ENCODE peak calls at places on chromosomes 11 and 22, in four cellular contexts. B, H, P and Y are unnamed samples.
A peak's percentile ranks its signal among the peaks of the same experiment; 100 is the strongest.

GRCh38 chr22:36435516-36436415 is 45.7 kb downstream of the TXN2 start:
- DNase-seq in P (no peak), H (peak; percentile 58), B (no peak), Y (no peak)

GRCh38 chr22:50252081-50253045 is 1.3 kb upstream of the HDAC10 start:
- DNase-seq in H (peak; percentile 81), B (no peak), P (no peak), Y (peak; percentile 83)

GRCh38 chr11:62680825-62681240 is 2.0 kb upstream of the UBXN1 start:
- DNase-seq in P (no peak), H (no peak), B (peak; percentile 81), Y (peak; percentile 71)

GRCh38 chr22:36405671-36406070 is 17.9 kb upstream of the MYH9 start:
- DNase-seq in H (no peak), B (no peak), P (no peak), Y (no peak)

GRCh38 chr22:17131686-17132085 is 10.5 kb upstream of the TMEM121B start:
- DNase-seq in B (no peak), H (peak; percentile 66), P (peak; percentile 17), Y (no peak)

GRCh38 chr11:37320921-37321320 is 722.9 kb upstream of the RAG2 start:
- DNase-seq in H (no peak), P (no peak), B (no peak), Y (no peak)

GRCh38 chr11:1570896-1571759 is 943 bp downstream of the DUSP8 start:
- DNase-seq in B (no peak), P (no peak), H (no peak), Y (peak; percentile 82)

GRCh38 chr11:121356357-121356756 is 63.8 kb downstream of the SC5D start:
- DNase-seq in B (no peak), P (no peak), H (no peak), Y (no peak)

GRCh38 chr11:10597877-10598341 is 29.4 kb upstream of the LYVE1 start:
- DNase-seq in B (peak; percentile 17), P (no peak), H (no peak), Y (no peak)

GRCh38 chr11:629237-629583 is 2.2 kb upstream of the SCT start:
- DNase-seq in H (peak; percentile 16), B (no peak), P (no peak), Y (no peak)

GRCh38 chr22:41146573-41146972 is 54.2 kb downstream of the EP300 start:
- DNase-seq in H (no peak), B (no peak), P (no peak), Y (no peak)

GRCh38 chr11:88338223-88338661 is 706 bp upstream of the CTSC start:
- DNase-seq in B (peak; percentile 64), H (no peak), P (no peak), Y (peak; percentile 35)

GRCh38 chr11:134360050-134360835 is 28.5 kb downstream of the GLB1L2 start:
- DNase-seq in H (peak; percentile 96), B (peak; percentile 87), P (peak; percentile 91), Y (peak; percentile 98)

GRCh38 chr11:17976651-17977050 is 36.2 kb downstream of the SERGEF start:
- DNase-seq in H (no peak), P (no peak), B (no peak), Y (no peak)

GRCh38 chr11:3381794-3382193 is 2.8 kb upstream of the ZNF195 start:
- DNase-seq in H (no peak), P (no peak), B (no peak), Y (no peak)

GRCh38 chr22:48783821-48784266 is 1043.8 kb downstream of the BRD1 start:
- DNase-seq in P (no peak), B (no peak), H (no peak), Y (no peak)

GRCh38 chr22:48782326-48782725 is 1045.3 kb downstream of the BRD1 start:
- DNase-seq in P (no peak), B (no peak), H (no peak), Y (no peak)

GRCh38 chr22:48781391-48781790 is 1046.3 kb downstream of the BRD1 start:
- DNase-seq in B (no peak), P (no peak), H (no peak), Y (no peak)

GRCh38 chr22:48781868-48782267 is 1045.8 kb downstream of the BRD1 start:
- DNase-seq in H (no peak), B (no peak), P (no peak), Y (no peak)

DNA sequence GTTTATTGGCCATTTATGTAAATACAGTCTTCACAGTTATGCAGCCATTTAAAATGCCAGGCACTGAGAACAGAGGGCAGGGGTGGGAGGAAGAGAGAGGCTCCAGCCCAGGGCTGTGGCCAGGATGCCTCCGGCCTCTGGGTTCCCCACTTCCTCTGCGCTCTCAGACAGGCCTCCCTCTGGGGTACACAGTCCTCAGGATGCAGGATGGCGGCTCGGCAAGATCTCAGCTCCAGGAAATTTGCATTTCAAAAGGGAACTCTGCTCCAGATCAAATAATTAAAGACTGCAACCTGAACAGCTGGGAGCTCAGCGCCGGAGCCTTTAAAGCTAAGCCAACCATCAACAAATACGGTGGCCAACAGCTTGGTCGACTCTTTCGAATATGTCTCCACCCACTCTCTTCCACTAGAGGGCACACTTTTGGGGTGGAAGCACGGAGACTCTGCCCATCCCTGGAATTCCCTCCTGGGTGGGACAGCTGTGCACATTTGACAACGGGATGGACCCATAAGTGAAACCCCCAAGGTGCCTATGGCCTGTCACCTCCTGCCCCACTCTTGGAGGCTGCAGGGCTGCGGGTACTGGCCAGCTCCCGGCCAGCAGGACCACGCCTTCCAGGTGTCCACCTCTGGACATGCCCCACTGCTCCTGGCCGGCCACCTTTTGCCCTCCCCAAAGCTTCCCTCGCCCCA is 1044.7 kb downstream of the BRD1 start:
- DNase-seq in H (peak; percentile 51), P (no peak), B (peak; percentile 14), Y (peak; percentile 53)
- TF ChIP-seq TEAD4 in H (no peak), P (peak; percentile 78), B (no peak), Y (no peak)

DNA sequence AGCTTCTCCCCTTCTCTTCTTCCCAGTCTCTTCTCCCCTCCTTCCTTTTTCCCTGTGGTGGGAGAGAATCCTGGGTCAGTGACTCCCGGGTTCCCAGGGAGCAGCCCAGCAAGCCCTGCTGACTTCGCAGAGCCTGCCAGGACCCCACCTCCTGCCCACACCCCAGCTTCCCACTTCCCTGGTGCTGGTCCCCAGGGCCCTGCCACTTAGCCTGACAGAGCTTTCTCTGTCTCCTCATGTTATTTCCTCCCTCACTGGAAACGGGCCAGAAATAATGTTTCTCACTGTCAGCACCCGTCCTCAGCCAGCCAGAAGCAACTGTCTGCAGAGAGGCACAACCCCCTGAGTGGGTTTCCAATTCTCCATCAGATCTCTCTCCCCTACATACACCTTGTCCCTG is 27.1 kb downstream of the C11orf96 start:
- DNase-seq in P (no peak), H (no peak), B (no peak), Y (peak; percentile 69)
- TF ChIP-seq TEAD4 in P (no peak), H (no peak), B (no peak), Y (no peak)

DNA sequence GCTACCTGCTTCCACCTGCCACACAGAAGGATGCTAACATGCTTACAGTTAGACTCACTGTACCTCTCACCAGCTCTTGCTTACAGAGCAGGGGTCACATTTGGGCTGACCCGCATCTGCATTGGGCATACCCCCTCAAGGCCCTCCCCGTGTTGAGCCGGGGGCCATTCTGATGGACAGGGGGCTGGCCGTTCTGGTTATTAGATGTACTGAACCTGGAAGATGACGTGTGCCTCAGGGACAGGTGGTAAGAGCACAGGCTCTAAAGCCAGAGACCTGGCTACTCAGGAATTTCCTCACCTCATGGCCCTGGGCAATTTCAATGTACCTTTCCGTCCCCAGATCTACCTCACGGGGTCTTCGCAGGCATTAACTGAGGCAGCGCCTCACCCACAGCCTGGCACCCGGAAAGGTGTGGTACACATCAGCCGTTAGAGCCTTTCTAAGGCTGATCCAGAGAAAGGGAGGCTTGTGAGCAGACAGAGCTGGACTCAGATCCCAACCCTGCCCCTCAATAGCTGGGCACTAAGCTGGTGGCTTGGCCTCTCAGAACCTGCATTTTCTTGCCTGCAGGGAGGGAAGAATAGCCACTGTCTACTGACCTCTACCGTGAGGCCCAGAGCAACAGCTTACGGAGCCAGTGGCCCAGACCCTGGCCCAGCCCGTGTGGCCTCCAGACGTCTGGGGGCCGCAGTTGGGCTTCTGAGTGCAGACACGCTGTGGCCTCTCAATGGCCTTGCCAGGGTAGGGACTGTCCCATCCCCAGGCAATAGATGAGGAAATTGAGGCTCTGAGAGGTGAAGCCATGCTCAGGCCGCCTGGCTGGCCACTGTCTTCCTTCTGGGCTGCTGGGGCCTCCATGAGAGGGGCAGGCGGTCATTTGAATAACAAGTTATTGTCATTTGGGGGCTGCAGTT is 100.6 kb downstream of the MORC2 start:
- DNase-seq in P (no peak), B (no peak), H (no peak), Y (peak; percentile 45)
- TF ChIP-seq TEAD4 in P (no peak), B (no peak), H (no peak), Y (no peak)

DNA sequence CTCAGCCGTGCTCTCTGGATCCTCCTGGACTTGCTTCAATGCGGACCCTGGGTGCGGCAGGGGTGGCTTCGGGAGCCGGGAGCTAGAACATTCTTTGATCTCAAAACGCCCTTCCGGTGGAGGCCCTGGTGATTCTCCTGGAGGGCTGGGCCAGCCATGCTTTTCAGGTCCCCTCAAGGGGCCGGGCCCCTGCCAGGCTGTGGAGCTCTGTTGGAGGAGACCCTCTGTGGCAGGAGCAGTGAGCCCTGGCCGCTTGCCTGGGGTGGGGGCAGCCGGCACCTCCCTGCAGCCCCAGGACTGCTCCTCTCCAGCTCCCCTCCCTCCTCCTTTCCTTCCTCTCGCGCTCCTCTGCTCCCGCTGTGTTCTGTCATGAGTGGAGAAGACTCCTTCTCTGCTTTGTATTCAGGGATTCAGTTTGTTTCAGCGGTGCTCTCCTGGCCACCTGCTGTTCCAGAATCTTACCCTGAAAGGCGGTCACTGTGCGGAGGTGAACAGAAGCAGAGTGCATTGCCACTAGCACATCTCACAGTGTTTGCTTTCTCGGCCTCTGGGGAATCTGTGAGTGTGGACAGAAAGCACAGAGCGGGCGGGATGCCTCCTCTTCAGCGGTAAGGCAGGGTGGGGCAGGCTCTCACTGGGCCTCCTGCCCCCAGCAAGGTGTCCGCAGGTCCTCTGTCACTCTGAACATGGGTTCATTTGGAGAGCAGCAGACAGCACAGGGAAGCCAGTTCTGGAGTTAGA is 289.2 kb downstream of the TBC1D22A start:
- DNase-seq in B (no peak), H (no peak), P (no peak), Y (no peak)
- TF ChIP-seq TEAD4 in B (no peak), H (no peak), P (no peak), Y (no peak)

GRCh38 chr22:44107341-44107740 is 73.4 kb upstream of the PARVG start:
- DNase-seq in B (no peak), H (peak; percentile 51), P (peak; percentile 46), Y (no peak)
- TF ChIP-seq TEAD4 in B (no peak), H (no peak), P (no peak), Y (no peak)

GRCh38 chr11:75495749-75496641 is 29.7 kb downstream of the GDPD5 start:
- DNase-seq in P (peak; percentile 29), H (peak; percentile 33), B (peak; percentile 44), Y (peak; percentile 47)

GRCh38 chr11:75500742-75501141 is 25.0 kb downstream of the GDPD5 start:
- DNase-seq in H (no peak), P (no peak), B (no peak), Y (no peak)

GRCh38 chr11:75497788-75498404 is 27.8 kb downstream of the GDPD5 start:
- DNase-seq in P (no peak), H (no peak), B (no peak), Y (no peak)

GRCh38 chr11:75499423-75500305 is 26.1 kb downstream of the GDPD5 start:
- DNase-seq in B (no peak), H (no peak), P (no peak), Y (no peak)

GRCh38 chr11:75498556-75499255 is 27.0 kb downstream of the GDPD5 start:
- DNase-seq in H (no peak), B (no peak), P (no peak), Y (no peak)
- TF ChIP-seq TEAD4 in H (no peak), B (no peak), P (no peak), Y (no peak)